ENCODE peak calls at places on chromosome 2, in seven cellular contexts. One of them, this sample, is unnamed.

GRCh38 chr2:2013476-2013875 is 269.2 kb upstream of the PXDN start:
- DNase-seq in astrocyte of the cerebellum: no peak
- DNase-seq in prostate gland: no peak
- DNase-seq in COLO829: no peak
- DNase-seq in Kasumi-1: no peak
- DNase-seq in activated CD4-positive, CD25-positive, alpha-beta regulatory T cell treated with anti-CD3 and anti-CD28 coated beads, Interleukin-2, amount 50 U/mL, for 72 hours: no peak
- DNase-seq in activated naive CD8-positive, alpha-beta T cell treated with anti-CD3 and anti-CD28 coated beads, Interleukin-2, amount 50 U/mL, for 24 hours: no peak
- DNase-seq in this sample: no peak

GRCh38 chr2:60735496-60736250 is 20.4 kb upstream of the PAPOLG start:
- DNase-seq in astrocyte of the cerebellum: no peak
- DNase-seq in prostate gland: no peak
- DNase-seq in COLO829: no peak
- DNase-seq in Kasumi-1: no peak
- DNase-seq in activated CD4-positive, CD25-positive, alpha-beta regulatory T cell treated with anti-CD3 and anti-CD28 coated beads, Interleukin-2, amount 50 U/mL, for 72 hours: no peak
- DNase-seq in activated naive CD8-positive, alpha-beta T cell treated with anti-CD3 and anti-CD28 coated beads, Interleukin-2, amount 50 U/mL, for 24 hours: peak
- DNase-seq in this sample: no peak

GRCh38 chr2:85644909-85645308 is 23.1 kb downstream of the SFTPB start:
- DNase-seq in astrocyte of the cerebellum: no peak
- DNase-seq in prostate gland: no peak
- DNase-seq in COLO829: no peak
- DNase-seq in Kasumi-1: no peak
- DNase-seq in activated CD4-positive, CD25-positive, alpha-beta regulatory T cell treated with anti-CD3 and anti-CD28 coated beads, Interleukin-2, amount 50 U/mL, for 72 hours: no peak
- DNase-seq in activated naive CD8-positive, alpha-beta T cell treated with anti-CD3 and anti-CD28 coated beads, Interleukin-2, amount 50 U/mL, for 24 hours: no peak
- DNase-seq in this sample: no peak

GRCh38 chr2:222451270-222451674 is 26.9 kb downstream of the SGPP2 start:
- DNase-seq in astrocyte of the cerebellum: no peak
- DNase-seq in prostate gland: no peak
- DNase-seq in COLO829: no peak
- DNase-seq in Kasumi-1: no peak
- DNase-seq in activated CD4-positive, CD25-positive, alpha-beta regulatory T cell treated with anti-CD3 and anti-CD28 coated beads, Interleukin-2, amount 50 U/mL, for 72 hours: no peak
- DNase-seq in activated naive CD8-positive, alpha-beta T cell treated with anti-CD3 and anti-CD28 coated beads, Interleukin-2, amount 50 U/mL, for 24 hours: no peak
- DNase-seq in this sample: peak

GRCh38 chr2:241308832-241309500 is 6.5 kb downstream of the HDLBP start:
- DNase-seq in astrocyte of the cerebellum: no peak
- DNase-seq in prostate gland: no peak
- DNase-seq in COLO829: no peak
- DNase-seq in Kasumi-1: no peak
- DNase-seq in activated CD4-positive, CD25-positive, alpha-beta regulatory T cell treated with anti-CD3 and anti-CD28 coated beads, Interleukin-2, amount 50 U/mL, for 72 hours: no peak
- DNase-seq in activated naive CD8-positive, alpha-beta T cell treated with anti-CD3 and anti-CD28 coated beads, Interleukin-2, amount 50 U/mL, for 24 hours: no peak
- DNase-seq in this sample: no peak

GRCh38 chr2:77007668-77008067 is 514.5 kb downstream of the LRRTM4 start:
- DNase-seq in astrocyte of the cerebellum: peak
- DNase-seq in prostate gland: no peak
- DNase-seq in COLO829: no peak
- DNase-seq in Kasumi-1: no peak
- DNase-seq in activated CD4-positive, CD25-positive, alpha-beta regulatory T cell treated with anti-CD3 and anti-CD28 coated beads, Interleukin-2, amount 50 U/mL, for 72 hours: no peak
- DNase-seq in activated naive CD8-positive, alpha-beta T cell treated with anti-CD3 and anti-CD28 coated beads, Interleukin-2, amount 50 U/mL, for 24 hours: no peak
- DNase-seq in this sample: no peak

GRCh38 chr2:8794923-8795825 is 42.2 kb downstream of the KIDINS220 start:
- DNase-seq in astrocyte of the cerebellum: peak
- DNase-seq in prostate gland: no peak
- DNase-seq in COLO829: no peak
- DNase-seq in Kasumi-1: no peak
- DNase-seq in activated CD4-positive, CD25-positive, alpha-beta regulatory T cell treated with anti-CD3 and anti-CD28 coated beads, Interleukin-2, amount 50 U/mL, for 72 hours: no peak
- DNase-seq in activated naive CD8-positive, alpha-beta T cell treated with anti-CD3 and anti-CD28 coated beads, Interleukin-2, amount 50 U/mL, for 24 hours: no peak
- DNase-seq in this sample: no peak

GRCh38 chr2:81060971-81061370 is 756.4 kb upstream of the LRRTM1 start:
- DNase-seq in astrocyte of the cerebellum: no peak
- DNase-seq in prostate gland: no peak
- DNase-seq in COLO829: no peak
- DNase-seq in Kasumi-1: no peak
- DNase-seq in activated CD4-positive, CD25-positive, alpha-beta regulatory T cell treated with anti-CD3 and anti-CD28 coated beads, Interleukin-2, amount 50 U/mL, for 72 hours: no peak
- DNase-seq in activated naive CD8-positive, alpha-beta T cell treated with anti-CD3 and anti-CD28 coated beads, Interleukin-2, amount 50 U/mL, for 24 hours: no peak
- DNase-seq in this sample: no peak

GRCh38 chr2:95728878-95729511 is 137.2 kb downstream of the TRIM43 start:
- DNase-seq in astrocyte of the cerebellum: peak
- DNase-seq in prostate gland: peak
- DNase-seq in COLO829: peak
- DNase-seq in Kasumi-1: peak
- DNase-seq in activated CD4-positive, CD25-positive, alpha-beta regulatory T cell treated with anti-CD3 and anti-CD28 coated beads, Interleukin-2, amount 50 U/mL, for 72 hours: no peak
- DNase-seq in activated naive CD8-positive, alpha-beta T cell treated with anti-CD3 and anti-CD28 coated beads, Interleukin-2, amount 50 U/mL, for 24 hours: peak
- DNase-seq in this sample: peak

This sample was measured in GM12891.